ENCODE peak calls at places on chromosomes 4 and X, in four cellular contexts. K is GM13976, D is OCI-M1, L is HT1080. A is an unnamed sample.
A peak's percentile ranks its signal among the peaks of the same experiment; 100 is the strongest.

GRCh38 chr4:4950891-4951290 is 68.4 kb downstream of the CYTL1 start:
- DNase-seq in L (no peak), D (no peak), K (no peak), A (no peak)

GRCh38 chr4:126451237-126451885 is 1136.6 kb downstream of the FAT4 start:
- DNase-seq in L (peak; percentile 1), K (no peak), D (no peak), A (no peak)

GRCh38 chr4:75745192-75745591 is 20.8 kb downstream of the USO1 start:
- DNase-seq in L (peak; percentile 53), D (peak; percentile 61), K (no peak), A (peak; percentile 70)

GRCh38 chr4:164706675-164707074 is 47.3 kb upstream of the SMIM31 start:
- DNase-seq in L (no peak), K (no peak), D (no peak), A (no peak)

GRCh38 chr4:132123870-132124623 is 1025.0 kb upstream of the PCDH10 start:
- DNase-seq in L (peak; percentile 21), D (peak; percentile 58), K (no peak), A (no peak)

GRCh38 chrX:119986203-119986602 is 42.7 kb upstream of the NKAP start:
- DNase-seq in D (no peak), K (no peak), L (no peak), A (no peak)

GRCh38 chr4:77393981-77394380 is 211.6 kb upstream of the CXCL13 start:
- DNase-seq in L (no peak), D (no peak), K (no peak), A (no peak)

GRCh38 chr4:824461-825062 is 1.4 kb downstream of the CPLX1 start:
- DNase-seq in K (no peak), D (no peak), L (no peak), A (no peak)

GRCh38 chr4:86043755-86044592 is 315.9 kb downstream of the MAPK10 start:
- DNase-seq in D (peak; percentile 86), L (peak; percentile 43), K (no peak), A (peak; percentile 50)

GRCh38 chr4:161585011-161585410 is 578.8 kb downstream of the FSTL5 start:
- DNase-seq in K (no peak), L (no peak), D (no peak), A (no peak)

GRCh38 chrX:630007-630921 is at the start of gene SHOX:
- DNase-seq in K (no peak), D (no peak), L (no peak), A (no peak)

GRCh38 chr4:59126996-59127395 is 2016.8 kb upstream of the IGFBP7 start:
- DNase-seq in D (no peak), L (no peak), K (no peak), A (no peak)

GRCh38 chr4:109978704-109979103 is 66.0 kb downstream of the EGF start:
- DNase-seq in K (no peak), D (peak; percentile 6), L (no peak), A (no peak)

GRCh38 chrX:128464091-128464490 is 411.9 kb upstream of the ACTRT1 start:
- DNase-seq in K (no peak), L (peak; percentile 84), D (no peak), A (peak; percentile 19)

GRCh38 chr4:159290321-159291030 is 187.6 kb downstream of the RAPGEF2 start:
- DNase-seq in L (peak; percentile 24), K (no peak), D (no peak), A (no peak)